ENCODE peak calls at places on chromosomes 12 and 14, in four cellular contexts. One of them, this sample, is unnamed. For H3K4me1, the result is how much of the 10 kb centered on the place peaks cover.

GRCh38 chr12:46965880-46966279 is 113.5 kb upstream of the PCED1B start:
- DNase-seq in H1: no peak
- DNase-seq in K562: no peak
- DNase-seq in PC-3: no peak
- DNase-seq in this sample: no peak

GRCh38 chr14:54564799-54565235 is 2.1 kb upstream of the SAMD4A start:
- DNase-seq in H1: no peak
- DNase-seq in K562: no peak
- DNase-seq in PC-3: peak
- DNase-seq in this sample: no peak

GRCh38 chr12:18462437-18462836 is 201.1 kb downstream of the PIK3C2G start:
- DNase-seq in H1: no peak
- DNase-seq in K562: no peak
- DNase-seq in PC-3: peak
- DNase-seq in this sample: no peak

GRCh38 chr14:100717371-100717770 is 9.3 kb upstream of the DLK1 start:
- DNase-seq in H1: no peak
- DNase-seq in K562: no peak
- DNase-seq in PC-3: no peak
- DNase-seq in this sample: no peak

GRCh38 chr12:112184056-112184887 is 58.9 kb downstream of the TRAFD1 start:
- DNase-seq in H1: no peak
- DNase-seq in K562: no peak
- DNase-seq in PC-3: no peak
- DNase-seq in this sample: no peak

GRCh38 chr12:46874642-46875041 is 48.8 kb upstream of the SLC38A4 start:
- DNase-seq in H1: no peak
- DNase-seq in K562: no peak
- DNase-seq in PC-3: no peak
- DNase-seq in this sample: no peak

GRCh38 chr12:45674583-45674982 is 54.9 kb upstream of the ARID2 start:
- DNase-seq in H1: no peak
- DNase-seq in K562: no peak
- DNase-seq in PC-3: peak
- DNase-seq in this sample: peak

GRCh38 chr14:93997933-93998870 is 1.1 kb downstream of the CCDC197 start:
- DNase-seq in H1: no peak
- DNase-seq in K562: peak
- DNase-seq in PC-3: no peak
- DNase-seq in this sample: no peak

GRCh38 chr12:109925185-109925835 is 25.2 kb downstream of the TCHP start:
- DNase-seq in H1: no peak
- DNase-seq in K562: no peak
- DNase-seq in PC-3: no peak
- DNase-seq in this sample: no peak

GRCh38 chr12:41769810-41770209 is 374.9 kb downstream of the GXYLT1 start:
- DNase-seq in H1: no peak
- DNase-seq in K562: no peak
- DNase-seq in PC-3: no peak
- DNase-seq in this sample: no peak

GRCh38 chr12:56028511-56029165 is 7.8 kb downstream of the IKZF4 start:
- DNase-seq in H1: no peak
- DNase-seq in K562: no peak
- DNase-seq in PC-3: no peak
- DNase-seq in this sample: peak

GRCh38 chr12:49524660-49525324 is 14.0 kb upstream of the KCNH3 start:
- DNase-seq in H1: no peak
- DNase-seq in K562: no peak
- DNase-seq in PC-3: peak
- DNase-seq in this sample: no peak

GRCh38 chr12:8987589-8988205 is 1.6 kb upstream of the KLRG1 start:
- DNase-seq in H1: no peak
- DNase-seq in K562: no peak
- DNase-seq in PC-3: no peak
- DNase-seq in this sample: no peak

GRCh38 chr12:69059465-69060457 is 126.8 kb upstream of the CPM start:
- DNase-seq in H1: no peak
- DNase-seq in K562: no peak
- DNase-seq in PC-3: peak
- DNase-seq in this sample: peak

GRCh38 chr14:76133103-76133502 is 18.6 kb upstream of the GPATCH2L start:
- DNase-seq in H1: no peak
- DNase-seq in K562: peak
- DNase-seq in PC-3: peak
- DNase-seq in this sample: no peak

GRCh38 chr12:120358412-120359158 is 10.4 kb downstream of the MSI1 start:
- DNase-seq in H1: no peak
- DNase-seq in K562: no peak
- DNase-seq in PC-3: no peak
- DNase-seq in this sample: no peak

GRCh38 chr12:14665354-14666348 is 30.7 kb downstream of the GUCY2C start:
- DNase-seq in H1: peak
- DNase-seq in K562: no peak
- DNase-seq in PC-3: no peak
- DNase-seq in this sample: no peak

GRCh38 chr14:101033006-101033405 is 129.5 kb upstream of the RTL1 start:
- DNase-seq in H1: no peak
- DNase-seq in K562: no peak
- DNase-seq in PC-3: no peak
- DNase-seq in this sample: no peak

GRCh38 chr14:79530555-79530954 is 680.7 kb downstream of the DIO2 start:
- DNase-seq in H1: no peak
- DNase-seq in K562: no peak
- DNase-seq in PC-3: no peak
- DNase-seq in this sample: no peak

GRCh38 chr14:100096656-100097055 is 31.4 kb downstream of the EVL start:
- DNase-seq in H1: no peak
- DNase-seq in K562: no peak
- DNase-seq in PC-3: peak
- DNase-seq in this sample: peak

GRCh38 chr12:49069507-49070346 is at the start of gene RHEBL1:
- DNase-seq in H1: peak
- DNase-seq in K562: peak
- DNase-seq in PC-3: peak
- DNase-seq in this sample: peak

GRCh38 chr12:103716517-103717196 is 124.4 kb downstream of the NT5DC3 start:
- DNase-seq in H1: no peak
- DNase-seq in K562: no peak
- DNase-seq in PC-3: no peak
- DNase-seq in this sample: no peak

GRCh38 chr12:48350249-48351021 is at the start of gene ZNF641:
- DNase-seq in H1: no peak
- DNase-seq in K562: peak
- DNase-seq in PC-3: peak
- DNase-seq in this sample: peak

GRCh38 chr14:74974364-74975058 is 19.1 kb upstream of the PGF start:
- DNase-seq in H1: no peak
- DNase-seq in K562: no peak
- DNase-seq in PC-3: no peak
- DNase-seq in this sample: no peak

GRCh38 chr14:74977901-74978385 is 22.5 kb upstream of the PGF start:
- DNase-seq in H1: no peak
- DNase-seq in K562: peak
- DNase-seq in PC-3: no peak
- DNase-seq in this sample: no peak

GRCh38 chr14:74977164-74977900 is 21.9 kb upstream of the PGF start:
- DNase-seq in H1: no peak
- DNase-seq in K562: peak
- DNase-seq in PC-3: no peak
- DNase-seq in this sample: no peak

GRCh38 chr14:74975059-74975810 is 19.8 kb upstream of the PGF start:
- DNase-seq in H1: no peak
- DNase-seq in K562: no peak
- DNase-seq in PC-3: no peak
- DNase-seq in this sample: no peak

DNA sequence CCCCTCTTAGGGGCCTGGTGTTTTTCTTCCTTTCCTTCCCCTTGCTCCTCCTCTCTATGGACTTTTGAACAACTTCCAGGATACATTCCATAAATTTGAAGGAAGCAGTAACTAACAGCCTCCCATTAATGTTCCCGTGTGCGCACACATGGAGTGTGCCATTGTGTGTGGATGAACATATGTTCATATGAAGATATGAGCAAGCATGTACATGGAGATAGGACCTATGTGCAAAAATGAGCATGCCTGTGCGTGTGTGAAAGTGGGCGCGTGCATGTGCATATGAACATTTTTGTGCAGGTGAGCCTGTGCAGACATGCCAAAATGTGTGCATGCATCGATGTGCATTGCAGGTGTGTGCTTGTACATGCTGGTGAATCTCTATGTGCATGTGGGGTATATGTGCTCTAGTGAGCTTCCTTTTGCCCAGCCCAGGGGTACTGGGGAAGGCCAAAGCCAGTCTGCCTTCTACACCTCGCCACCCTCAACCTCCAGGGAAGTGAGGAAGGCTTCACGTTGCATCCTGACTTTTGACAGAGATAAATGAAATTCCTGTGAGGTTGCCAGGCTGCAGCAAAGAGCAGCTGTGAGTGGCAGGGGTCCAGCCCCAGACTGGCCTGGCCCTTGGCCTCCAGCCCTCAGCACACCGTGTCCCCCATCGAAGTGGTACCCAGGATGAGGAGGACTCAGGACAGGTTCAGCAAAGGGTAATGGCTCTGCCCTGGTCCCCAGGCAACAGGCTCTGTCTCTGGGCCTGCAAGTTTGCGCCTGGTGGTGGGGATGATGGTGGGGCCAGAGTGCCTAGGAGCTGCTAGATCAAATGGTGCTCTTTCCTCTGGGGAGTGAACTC is 21.1 kb upstream of the PGF start:
- DNase-seq in H1: no peak
- DNase-seq in K562: peak
- DNase-seq in PC-3: no peak
- DNase-seq in this sample: no peak
- H3K4me1 ChIP-seq in H1: under half
- H3K4me1 ChIP-seq in K562: under half
- H3K4me1 ChIP-seq in PC-3: under half
- H3K4me1 ChIP-seq in this sample: under half

DNA sequence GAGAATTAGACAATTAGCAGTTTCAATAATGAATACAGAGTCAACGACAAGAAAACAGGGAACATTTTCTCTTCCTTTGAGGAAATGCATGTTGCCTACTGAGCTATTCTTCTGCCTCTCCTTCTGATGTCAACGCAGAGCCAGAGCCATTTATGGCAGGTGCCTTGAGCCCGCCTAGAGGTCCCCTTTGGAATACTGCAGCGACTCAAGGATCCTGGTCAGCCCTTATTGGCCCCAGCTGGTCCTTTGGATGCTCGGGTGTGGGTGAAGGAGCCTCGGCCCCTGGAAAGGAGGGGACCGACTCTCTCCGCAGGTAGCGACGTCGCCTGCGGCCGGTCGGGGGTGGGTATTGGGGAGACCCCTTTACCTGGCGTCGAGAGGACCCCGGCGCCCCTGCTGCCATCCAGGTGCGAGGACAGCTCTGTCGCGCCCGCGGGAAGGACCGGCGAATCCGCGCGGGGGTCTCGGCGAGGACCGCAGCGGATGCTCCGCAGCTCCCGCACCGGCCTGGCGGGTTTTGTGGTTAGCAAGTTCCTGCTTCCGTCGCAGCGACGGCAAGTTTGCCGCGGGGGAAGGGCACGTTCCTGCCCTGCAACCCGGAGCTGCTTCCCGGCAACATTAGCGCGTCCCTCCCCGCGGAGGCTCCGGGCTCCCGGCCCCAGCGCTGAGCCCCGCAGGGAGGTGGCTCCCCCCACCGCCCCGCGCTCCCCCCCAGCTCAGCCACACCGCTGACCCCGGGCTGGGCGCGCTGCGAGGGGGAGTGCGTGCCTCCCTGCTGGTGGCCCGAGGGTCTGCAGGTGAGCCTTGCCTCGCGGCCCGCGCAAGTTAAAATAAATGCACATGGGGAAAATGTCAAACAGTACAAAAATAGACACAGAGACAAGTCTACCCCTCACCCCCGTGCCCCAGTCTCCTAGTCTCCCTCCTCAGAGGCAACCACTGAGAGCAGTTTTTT is at the start of gene MANSC1:
- DNase-seq in H1: no peak
- DNase-seq in K562: peak
- DNase-seq in PC-3: peak
- DNase-seq in this sample: peak
- TF ChIP-seq CTCF in H1: peak
- TF ChIP-seq CTCF in K562: peak
- TF ChIP-seq CTCF in PC-3: no peak
- TF ChIP-seq CTCF in this sample: peak

DNA sequence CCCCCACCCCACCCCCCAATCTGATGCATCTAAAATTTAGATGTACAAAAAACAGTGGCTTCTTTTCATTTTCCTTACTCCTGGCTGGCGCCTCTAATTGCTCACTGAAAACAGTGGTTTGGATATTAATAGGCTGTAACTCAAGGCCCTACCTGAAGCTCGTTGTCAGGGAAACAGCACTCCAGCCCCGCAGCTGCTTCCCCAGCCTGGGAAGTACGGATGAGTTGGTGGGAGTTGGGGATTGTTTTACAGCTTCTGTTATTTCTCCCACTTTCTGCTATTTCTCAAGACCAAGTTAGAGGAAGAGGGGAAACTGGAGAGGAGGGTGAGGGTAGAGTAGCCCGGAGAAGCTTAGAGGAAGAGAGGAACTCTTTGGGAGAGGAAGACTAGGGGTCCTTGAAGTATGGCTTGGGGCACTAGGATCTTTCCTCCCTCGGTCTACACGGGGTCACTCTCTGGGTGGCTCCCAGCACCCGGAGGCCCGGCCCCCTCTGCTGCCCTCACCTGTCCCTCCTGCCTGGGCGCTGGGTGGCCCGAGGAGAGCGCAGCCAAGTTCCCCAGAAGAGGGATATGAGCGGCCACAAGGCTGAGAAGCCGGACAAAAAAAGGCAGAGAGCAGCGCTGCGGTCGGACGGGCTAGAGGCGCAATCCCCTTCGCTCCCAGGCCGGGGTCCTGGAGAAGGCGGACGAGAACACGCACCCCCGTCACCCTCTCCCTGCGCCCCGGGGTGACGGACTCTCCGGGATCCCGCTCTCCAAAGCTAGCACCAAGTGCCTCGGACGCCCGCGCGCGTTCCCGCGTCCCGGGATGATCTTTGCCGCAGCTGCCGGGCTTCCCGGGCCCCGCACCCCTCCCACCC is 702 bp downstream of the SPTB start:
- DNase-seq in H1: no peak
- DNase-seq in K562: peak
- DNase-seq in PC-3: no peak
- DNase-seq in this sample: no peak
- TF ChIP-seq EZH2 in H1: peak
- TF ChIP-seq EZH2 in K562: no peak
- TF ChIP-seq EZH2 in PC-3: no peak
- TF ChIP-seq EZH2 in this sample: no peak

DNA sequence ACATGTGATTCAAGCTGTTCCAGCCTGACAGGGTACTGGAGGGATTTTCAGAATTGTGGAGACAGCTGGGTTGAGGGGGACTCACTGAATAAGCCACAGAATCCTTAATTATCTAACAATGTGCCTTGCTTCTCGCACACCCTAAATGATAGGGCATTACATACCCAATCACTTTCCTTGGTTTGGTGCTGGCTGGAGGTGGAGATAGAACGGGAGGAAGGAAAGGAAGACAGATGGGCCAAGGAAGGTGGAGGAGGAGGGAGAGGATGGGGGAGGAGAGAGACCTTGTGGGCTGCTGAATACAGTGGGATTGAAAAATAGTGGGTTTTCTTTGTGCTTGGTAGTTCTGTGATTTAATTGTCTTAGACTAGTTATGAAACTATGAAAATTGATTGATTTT is 20.8 kb downstream of the PELI2 start:
- DNase-seq in H1: no peak
- DNase-seq in K562: no peak
- DNase-seq in PC-3: no peak
- DNase-seq in this sample: no peak
- H3K4me1 ChIP-seq in H1: under half
- H3K4me1 ChIP-seq in K562: under half
- H3K4me1 ChIP-seq in PC-3: under half
- H3K4me1 ChIP-seq in this sample: under half